ENCODE peak calls at places on chromosome 11, in four cellular contexts. Y is GM12892, H is HepG2, U is K562. T is an unnamed sample.

GRCh38 chr11:16395601-16396000 is 39.3 kb upstream of the SOX6 start:
- DNase-seq in Y (no peak), H (no peak), U (no peak), T (no peak)

GRCh38 chr11:71488086-71488967 is 35.3 kb downstream of the NADSYN1 start:
- DNase-seq in Y (no peak), H (no peak), U (peak; percentile 58), T (no peak)

GRCh38 chr11:27485930-27486773 is 13.6 kb upstream of the LGR4 start:
- DNase-seq in Y (no peak), H (peak; percentile 54), U (peak; percentile 75), T (no peak)

GRCh38 chr11:125358254-125358840 is 137.7 kb downstream of the FEZ1 start:
- DNase-seq in Y (no peak), H (no peak), U (no peak), T (no peak)

GRCh38 chr11:119844808-119845207 is 115.8 kb upstream of the NECTIN1 start:
- DNase-seq in Y (no peak), H (no peak), U (no peak), T (no peak)

GRCh38 chr11:64736654-64737053 is 7.3 kb downstream of the RASGRP2 start:
- DNase-seq in Y (no peak), H (no peak), U (no peak), T (no peak)

GRCh38 chr11:130403301-130403804 is 25.1 kb downstream of the ADAMTS8 start:
- DNase-seq in Y (no peak), H (no peak), U (no peak), T (no peak)

GRCh38 chr11:95863486-95864140 is 60.3 kb downstream of the MTMR2 start:
- DNase-seq in Y (no peak), H (no peak), U (no peak), T (no peak)

GRCh38 chr11:130400793-130401483 is 27.5 kb downstream of the ADAMTS8 start:
- DNase-seq in Y (no peak), H (no peak), U (no peak), T (no peak)

GRCh38 chr11:117823294-117823940 is 1.1 kb downstream of the FXYD2 start:
- DNase-seq in Y (no peak), H (no peak), U (peak; percentile 21), T (no peak)

GRCh38 chr11:4459470-4459869 is 10.4 kb downstream of the OR52K2 start:
- DNase-seq in Y (no peak), H (no peak), U (no peak), T (no peak)

DNA sequence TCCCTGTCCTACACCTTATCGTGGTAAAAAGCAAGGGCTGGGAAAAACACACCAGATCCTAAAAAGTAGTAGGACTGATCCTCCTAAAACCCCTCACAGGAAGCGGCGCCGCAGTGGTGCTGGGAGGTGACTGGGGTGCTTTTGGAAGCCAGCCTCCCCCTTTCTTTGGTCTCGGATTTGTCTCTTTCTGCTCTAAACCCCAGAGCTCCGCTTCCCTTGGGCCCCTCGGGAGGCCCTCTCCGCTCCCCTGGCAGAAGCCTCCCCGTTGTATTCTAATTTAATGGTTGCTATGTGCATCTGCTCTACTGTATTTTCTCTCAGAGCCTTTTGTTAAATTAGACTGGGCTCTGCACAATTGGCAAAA is 587.8 kb downstream of the OPCML start:
- DNase-seq in Y (no peak), H (no peak), U (no peak), T (no peak)
- TF ChIP-seq TAF1 in Y (no peak), H (no peak), U (no peak), T (no peak)

GRCh38 chr11:66543263-66544107 is 2.4 kb downstream of the ZDHHC24 start:
- DNase-seq in Y (peak; percentile 58), H (no peak), U (no peak), T (peak; percentile 73)
- TF ChIP-seq POLR2A in Y (peak; percentile 45), H (no peak), U (no peak), T (no peak)

DNA sequence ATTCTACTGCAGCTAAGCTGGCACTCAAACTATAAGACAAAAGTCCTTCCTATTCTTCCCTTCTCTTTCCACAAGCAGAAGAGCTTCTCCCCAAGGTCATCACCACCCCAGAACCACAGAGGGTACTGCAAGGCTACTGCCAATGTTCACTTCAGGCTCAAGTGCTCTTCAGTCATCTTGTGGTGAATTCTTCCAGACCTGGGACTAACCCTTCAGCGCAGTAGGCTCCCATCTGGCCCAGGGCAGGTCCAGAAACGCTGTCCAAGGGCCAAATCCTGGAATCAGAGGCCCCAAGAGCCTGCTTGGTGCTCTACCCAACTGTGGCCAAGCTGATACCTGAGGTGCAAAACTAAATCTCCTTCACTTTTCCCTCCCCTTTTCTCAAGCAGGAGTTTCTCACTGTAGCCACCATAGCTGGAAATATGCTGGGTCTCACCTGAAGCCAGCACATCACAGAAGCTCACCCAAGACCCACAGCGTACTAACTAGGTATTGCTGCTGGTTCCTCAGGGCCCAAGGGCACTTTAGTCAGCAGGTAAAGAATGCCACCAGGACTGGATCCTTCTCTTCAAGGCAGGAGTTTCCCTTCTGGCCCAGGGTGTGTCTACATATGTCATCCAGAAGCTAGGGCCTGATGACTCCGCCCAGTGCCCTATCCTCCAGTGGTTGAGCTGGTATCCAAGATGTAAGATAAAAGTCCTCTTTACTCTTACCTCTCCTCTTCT is 27.8 kb downstream of the FCHSD2 start:
- DNase-seq in Y (no peak), H (no peak), U (no peak), T (no peak)
- TF ChIP-seq TAF1 in Y (no peak), H (no peak), U (no peak), T (no peak)

GRCh38 chr11:46380340-46381045 is 976 bp upstream of the MDK start:
- DNase-seq in Y (peak; percentile 71), H (peak; percentile 78), U (peak; percentile 89), T (peak; percentile 76)
- TF ChIP-seq POLR2A in Y (no peak), H (no peak), U (peak; percentile 66), T (no peak)

DNA sequence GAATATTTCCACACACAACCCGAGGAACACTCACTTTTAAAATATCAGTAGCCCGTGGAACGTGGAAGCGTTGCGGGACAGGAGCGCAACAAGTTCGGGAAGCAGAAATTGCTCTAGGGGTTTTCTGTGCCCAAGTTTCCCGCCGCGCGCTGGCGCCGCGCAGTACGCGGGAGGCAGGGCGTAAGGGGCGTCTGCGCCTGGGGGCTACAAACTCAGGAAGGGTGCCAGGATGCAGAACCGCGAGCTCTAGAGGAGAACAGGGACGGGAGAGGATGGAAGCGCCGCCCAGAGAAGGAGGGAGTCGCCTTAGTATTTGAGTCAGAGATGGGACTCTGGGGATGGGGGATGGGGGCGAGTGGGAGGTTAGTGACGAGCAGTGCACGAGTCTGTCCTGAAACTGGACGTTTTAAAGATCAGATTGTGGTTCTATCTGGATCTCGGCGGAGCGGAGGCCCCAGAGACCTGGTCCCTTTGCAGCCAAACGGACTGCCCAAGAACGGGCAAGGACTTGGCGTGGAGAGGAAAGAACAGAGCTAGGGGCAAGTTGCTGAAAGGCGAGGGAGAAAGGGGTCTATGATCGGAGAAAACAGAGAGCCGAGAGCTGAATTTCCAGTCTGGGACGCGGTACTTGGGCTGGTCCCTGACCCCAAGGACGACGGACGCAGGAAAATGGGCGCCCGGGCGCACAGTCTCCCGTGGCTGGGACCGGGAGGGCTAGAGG is 4.7 kb downstream of the BSX start:
- DNase-seq in Y (peak; percentile 8), H (no peak), U (no peak), T (no peak)
- TF ChIP-seq TAF1 in Y (no peak), H (no peak), U (no peak), T (no peak)

GRCh38 chr11:2462986-2463765 is 18.4 kb downstream of the KCNQ1 start:
- DNase-seq in Y (no peak), H (peak; percentile 65), U (no peak), T (no peak)
- TF ChIP-seq POLR2A in Y (no peak), H (no peak), U (no peak), T (no peak)